ENCODE peak calls at places on chromosome 11, in four cellular contexts. G is CD8-positive, alpha-beta T cell; N is A549; S is A673. R is an unnamed sample.

GRCh38 chr11:128471138-128471661 is 116.2 kb downstream of the ETS1 start:
- DNase-seq in G (no peak), N (no peak), S (no peak), R (peak; percentile 76)

GRCh38 chr11:92779746-92780145 is 189.7 kb upstream of the MTNR1B start:
- DNase-seq in G (no peak), N (no peak), S (no peak), R (no peak)

GRCh38 chr11:102495161-102496042 is 35.1 kb downstream of the MMP7 start:
- DNase-seq in G (no peak), N (peak; percentile 41), S (peak; percentile 87), R (no peak)

GRCh38 chr11:32960553-32961164 is 55.0 kb upstream of the DEPDC7 start:
- DNase-seq in G (no peak), N (no peak), S (peak; percentile 87), R (no peak)

GRCh38 chr11:11998091-11998781 is 10.2 kb downstream of the DKK3 start:
- DNase-seq in G (no peak), N (peak; percentile 79), S (no peak), R (no peak)

GRCh38 chr11:44387415-44387814 is 77.5 kb upstream of the ALX4 start:
- DNase-seq in G (no peak), N (no peak), S (no peak), R (no peak)

GRCh38 chr11:123707206-123707605 is 34.3 kb downstream of the ZNF202 start:
- DNase-seq in G (no peak), N (no peak), S (no peak), R (no peak)

GRCh38 chr11:94568200-94568599 is 1.0 kb downstream of the PIWIL4 start:
- DNase-seq in G (no peak), N (no peak), S (no peak), R (no peak)

GRCh38 chr11:86091566-86091965 is 22.7 kb upstream of the PICALM start:
- DNase-seq in G (no peak), N (no peak), S (no peak), R (no peak)

GRCh38 chr11:27012254-27012921 is 18.5 kb downstream of the FIBIN start:
- DNase-seq in G (no peak), N (no peak), S (peak; percentile 87), R (no peak)

GRCh38 chr11:13561860-13562259 is 66.1 kb upstream of the PTH start:
- DNase-seq in G (no peak), N (no peak), S (no peak), R (no peak)

GRCh38 chr11:22349446-22349845 is 11.3 kb downstream of the SLC17A6 start:
- DNase-seq in G (no peak), N (no peak), S (no peak), R (no peak)

GRCh38 chr11:103920449-103920848 is 116.0 kb upstream of the DDI1 start:
- DNase-seq in G (no peak), N (no peak), S (no peak), R (no peak)

GRCh38 chr11:60875856-60876485 is 8.6 kb downstream of the ZP1 start:
- DNase-seq in G (no peak), N (no peak), S (no peak), R (no peak)

GRCh38 chr11:7319501-7319900 is 67.8 kb downstream of the SYT9 start:
- DNase-seq in G (no peak), N (no peak), S (no peak), R (no peak)

GRCh38 chr11:134853972-134854371 is 441.9 kb upstream of the B3GAT1 start:
- DNase-seq in G (no peak), N (no peak), S (no peak), R (no peak)

GRCh38 chr11:117189191-117189940 is 9.8 kb upstream of the TAGLN start:
- DNase-seq in G (no peak), N (no peak), S (no peak), R (peak; percentile 69)

GRCh38 chr11:67276821-67277230 is 10.6 kb downstream of the GRK2 start:
- DNase-seq in G (no peak), N (no peak), S (peak; percentile 36), R (peak; percentile 82)

GRCh38 chr11:88421530-88421929 is 84.0 kb upstream of the CTSC start:
- DNase-seq in G (no peak), N (no peak), S (peak; percentile 66), R (no peak)

GRCh38 chr11:29161216-29161615 is 855.6 kb downstream of the KCNA4 start:
- DNase-seq in G (no peak), N (no peak), S (peak; percentile 96), R (no peak)

GRCh38 chr11:82732348-82732733 is 1.3 kb downstream of the FAM181B start:
- DNase-seq in G (no peak), N (no peak), S (no peak), R (peak; percentile 56)

GRCh38 chr11:12258451-12258850 is 118.9 kb upstream of the PARVA start:
- DNase-seq in G (no peak), N (peak; percentile 28), S (no peak), R (no peak)

GRCh38 chr11:36008576-36008975 is 64.7 kb downstream of the LDLRAD3 start:
- DNase-seq in G (no peak), N (no peak), S (no peak), R (no peak)

GRCh38 chr11:115357066-115357465 is 147.1 kb downstream of the CADM1 start:
- DNase-seq in G (no peak), N (no peak), S (no peak), R (no peak)

GRCh38 chr11:114152162-114152561 is 92.7 kb downstream of the ZBTB16 start:
- DNase-seq in G (no peak), N (no peak), S (no peak), R (no peak)
- H3K4me1 ChIP-seq in G (peaks cover 6% of the 10 kb centered on the region), N (no peaks in the 10 kb centered on the region), S (peaks cover 45% of the 10 kb centered on the region), R (peaks cover 33% of the 10 kb centered on the region)

GRCh38 chr11:81700061-81700460 is 1033.6 kb downstream of the FAM181B start:
- DNase-seq in G (no peak), N (no peak), S (peak; percentile 75), R (no peak)
- H3K27ac ChIP-seq in G (no peak overlapping the region), N (no peak overlapping the region), S (no peak overlapping the region), R (no peak overlapping the region)

GRCh38 chr11:64803846-64804345 is 882 bp upstream of the MAP4K2 start:
- DNase-seq in G (no peak), N (no peak), S (no peak), R (no peak)

GRCh38 chr11:64802370-64803162 is 448 bp downstream of the MAP4K2 start:
- DNase-seq in G (no peak), N (no peak), S (no peak), R (peak; percentile 89)

GRCh38 chr11:64801591-64802369 is 1.2 kb downstream of the MAP4K2 start:
- DNase-seq in G (no peak), N (no peak), S (peak; percentile 44), R (peak; percentile 75)

GRCh38 chr11:64804346-64805210 is 1.6 kb upstream of the MAP4K2 start:
- DNase-seq in G (no peak), N (no peak), S (no peak), R (peak; percentile 79)

DNA sequence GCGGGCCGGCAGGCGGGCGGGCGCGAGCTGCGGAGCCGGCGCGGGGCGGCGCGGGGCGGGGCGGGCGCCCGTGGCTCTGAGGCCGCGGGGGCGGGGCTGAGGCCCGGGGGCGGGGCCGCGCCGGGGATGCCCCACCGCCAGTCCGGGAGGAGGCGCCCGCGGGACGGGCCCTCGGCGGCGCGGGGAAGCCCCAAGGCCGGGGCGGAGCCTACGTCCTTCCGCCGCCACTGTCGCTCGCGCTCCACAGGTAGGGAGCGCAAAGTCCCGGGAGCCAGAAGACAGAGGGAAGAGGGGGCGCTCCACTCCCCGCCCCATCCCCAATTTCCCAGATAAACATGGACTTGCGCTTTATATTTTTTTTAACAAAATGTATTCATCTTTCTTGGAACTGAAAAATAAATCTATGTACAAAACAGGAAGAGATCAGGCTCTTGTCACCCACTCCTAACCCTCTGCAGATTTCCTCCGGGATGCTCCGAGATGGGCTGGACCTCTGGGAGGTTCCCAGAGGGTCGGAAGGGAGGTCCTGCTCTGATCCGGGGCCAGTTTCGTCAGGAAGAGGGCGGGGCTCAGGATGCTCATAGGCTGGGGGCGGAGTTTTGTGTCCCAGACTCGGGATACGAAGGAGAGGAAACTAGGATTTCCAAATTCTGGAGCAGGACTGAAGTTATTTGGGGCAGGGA is at the start of gene MAP4K2:
- DNase-seq in G (peak; percentile 62), N (peak; percentile 85), S (peak; percentile 94), R (peak; percentile 93)
- TF ChIP-seq CTCF in G (no peak), N (peak; percentile 34), S (peak; percentile 45), R (no peak)

GRCh38 chr11:118610220-118610772 is 2.9 kb downstream of the PHLDB1 start:
- DNase-seq in G (no peak), N (no peak), S (no peak), R (no peak)
- H3K4me1 ChIP-seq in G (peaks cover 28% of the 10 kb centered on the region), N (peaks cover 46% of the 10 kb centered on the region), S (peaks cover 31% of the 10 kb centered on the region), R (peaks cover 47% of the 10 kb centered on the region)

GRCh38 chr11:9700105-9700801 is 36.4 kb downstream of the SWAP70 start:
- DNase-seq in G (no peak), N (no peak), S (no peak), R (no peak)
- H3K27ac ChIP-seq in G (no peak overlapping the region), N (no peak overlapping the region), S (no peak overlapping the region), R (no peak overlapping the region)

GRCh38 chr11:130129922-130130321 is 29.7 kb upstream of the ST14 start:
- DNase-seq in G (no peak), N (no peak), S (no peak), R (no peak)
- TF ChIP-seq CTCF in G (no peak), N (no peak), S (no peak), R (no peak)

GRCh38 chr11:73058989-73059674 is 83.0 kb downstream of the FCHSD2 start:
- DNase-seq in G (no peak), N (no peak), S (no peak), R (no peak)
- H3K4me1 ChIP-seq in G (no peaks in the 10 kb centered on the region), N (peaks cover 18% of the 10 kb centered on the region), S (no peaks in the 10 kb centered on the region), R (no peaks in the 10 kb centered on the region)

GRCh38 chr11:75150879-75151278 is at the start of gene SLCO2B1:
- DNase-seq in G (no peak), N (no peak), S (no peak), R (no peak)
- H3K27ac ChIP-seq in G (no peak within 1 kb of the TSS), N (no peak within 1 kb of the TSS), S (no peak within 1 kb of the TSS), R (no peak within 1 kb of the TSS)

GRCh38 chr11:119100246-119100959 is 1.2 kb downstream of the DPAGT1 start:
- DNase-seq in G (no peak), N (peak; percentile 50), S (peak; percentile 87), R (no peak)
- TF ChIP-seq CTCF in G (no peak), N (peak; percentile 52), S (peak; percentile 78), R (no peak)

DNA sequence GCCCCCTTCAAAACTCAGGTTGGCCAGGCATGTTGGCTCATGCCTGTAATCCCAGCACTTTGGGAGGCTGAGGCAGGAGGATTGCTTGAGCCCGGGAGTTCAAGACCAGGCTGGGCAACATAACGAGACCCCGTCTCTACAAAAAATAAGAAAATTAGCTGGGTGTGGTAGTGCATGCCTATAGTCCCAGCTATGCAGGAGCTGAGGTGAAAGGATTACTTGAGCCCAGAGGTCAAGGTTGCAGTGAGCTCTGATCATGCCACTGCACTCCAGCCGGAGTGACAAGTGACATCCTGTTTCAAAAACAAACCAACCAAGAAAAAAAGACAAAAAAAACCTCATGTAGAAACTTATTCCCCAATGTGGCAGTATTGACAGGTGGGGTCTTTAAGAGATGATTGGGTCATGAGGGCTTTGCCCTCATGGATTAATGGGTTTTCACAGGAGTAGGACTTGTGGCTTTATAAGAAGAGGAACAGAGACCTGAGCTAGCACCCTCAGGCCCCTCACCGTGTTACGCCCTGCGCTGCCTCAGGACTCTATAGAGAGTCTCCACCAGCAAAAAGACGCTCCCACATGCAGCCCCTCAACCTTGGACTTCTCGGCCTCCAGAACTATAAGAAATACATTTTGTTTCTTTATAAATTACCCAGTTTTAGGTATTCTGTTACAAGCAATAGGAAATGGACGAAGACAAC is 22.3 kb downstream of the LAYN start:
- DNase-seq in G (no peak), N (no peak), S (no peak), R (no peak)
- H3K4me1 ChIP-seq in G (no peaks in the 10 kb centered on the region), N (peaks cover 32% of the 10 kb centered on the region), S (no peaks in the 10 kb centered on the region), R (peaks cover 2% of the 10 kb centered on the region)

R was measured in kidney.